ENCODE peak calls at places on chromosomes 12 and 14, in five cellular contexts. G is frontal cortex, U is KG1, L is left ventricle myocardium inferior, E is ELR. J is an unnamed sample.

GRCh38 chr12:15599266-15600037 is 189.7 kb downstream of the EPS8 start:
- DNase-seq in U (no peak), G (no peak), L (no peak), E (peak; percentile 5), J (no peak)

GRCh38 chr14:72350215-72350614 is 418.0 kb downstream of the RGS6 start:
- DNase-seq in G (no peak), E (no peak), L (no peak), U (no peak), J (no peak)

GRCh38 chr12:122355702-122356101 is 66.8 kb downstream of the CLIP1 start:
- DNase-seq in U (no peak), E (no peak), G (no peak), L (no peak), J (no peak)

GRCh38 chr14:102774391-102775153 is 2.7 kb upstream of the TRAF3 start:
- DNase-seq in E (peak; percentile 84), L (no peak), G (peak; percentile 72), U (no peak), J (peak; percentile 69)

GRCh38 chr12:111330800-111331752 is 37.8 kb downstream of the PHETA1 start:
- DNase-seq in L (no peak), E (peak; percentile 82), U (peak; percentile 16), G (no peak), J (peak; percentile 77)

GRCh38 chr14:93941293-93941910 is 14.3 kb downstream of the FAM181A start:
- DNase-seq in E (peak; percentile 94), U (no peak), L (no peak), G (no peak), J (no peak)

GRCh38 chr12:22340143-22340542 is 5.6 kb upstream of the ST8SIA1 start:
- DNase-seq in L (no peak), E (no peak), G (no peak), U (no peak), J (no peak)

GRCh38 chr12:124437121-124437520 is 130.3 kb downstream of the NCOR2 start:
- DNase-seq in E (no peak), G (no peak), U (no peak), L (no peak), J (no peak)